ENCODE peak calls at places on chromosomes 11 and 22, in six cellular contexts. One of them, this sample, is unnamed.

GRCh38 chr22:41387341-41387740 is 5.6 kb downstream of the TEF start:
- DNase-seq in heart left ventricle: no peak
- DNase-seq in sigmoid colon: no peak
- DNase-seq in body of pancreas: no peak
- DNase-seq in endothelial cell of umbilical vein: no peak
- DNase-seq in H54: no peak
- DNase-seq in this sample: no peak

GRCh38 chr11:24324211-24324610 is 172.6 kb upstream of the LUZP2 start:
- DNase-seq in endothelial cell of umbilical vein: peak
- DNase-seq in heart left ventricle: no peak
- DNase-seq in body of pancreas: no peak
- DNase-seq in H54: no peak
- DNase-seq in sigmoid colon: no peak
- DNase-seq in this sample: no peak

GRCh38 chr11:35040221-35040942 is 98.6 kb upstream of the CD44 start:
- DNase-seq in body of pancreas: peak
- DNase-seq in H54: peak
- DNase-seq in endothelial cell of umbilical vein: no peak
- DNase-seq in heart left ventricle: no peak
- DNase-seq in sigmoid colon: no peak
- DNase-seq in this sample: peak

GRCh38 chr11:132496341-132496740 is 1036.0 kb downstream of the OPCML start:
- DNase-seq in H54: no peak
- DNase-seq in sigmoid colon: no peak
- DNase-seq in endothelial cell of umbilical vein: no peak
- DNase-seq in heart left ventricle: no peak
- DNase-seq in body of pancreas: no peak
- DNase-seq in this sample: no peak

GRCh38 chr11:2824851-2825250 is 60.7 kb downstream of the CDKN1C start:
- DNase-seq in endothelial cell of umbilical vein: no peak
- DNase-seq in body of pancreas: no peak
- DNase-seq in sigmoid colon: peak
- DNase-seq in H54: no peak
- DNase-seq in heart left ventricle: peak
- DNase-seq in this sample: no peak

GRCh38 chr11:48091426-48092102 is 111.2 kb downstream of the PTPRJ start:
- DNase-seq in endothelial cell of umbilical vein: no peak
- DNase-seq in sigmoid colon: no peak
- DNase-seq in H54: no peak
- DNase-seq in heart left ventricle: no peak
- DNase-seq in body of pancreas: no peak
- DNase-seq in this sample: no peak

GRCh38 chr11:117199061-117199915 is at the start of gene TAGLN:
- DNase-seq in heart left ventricle: peak
- DNase-seq in sigmoid colon: peak
- DNase-seq in body of pancreas: peak
- DNase-seq in endothelial cell of umbilical vein: peak
- DNase-seq in H54: no peak
- DNase-seq in this sample: no peak

GRCh38 chr22:41831828-41832552 is 915 bp upstream of the SREBF2 start:
- DNase-seq in body of pancreas: no peak
- DNase-seq in H54: no peak
- DNase-seq in sigmoid colon: no peak
- DNase-seq in endothelial cell of umbilical vein: no peak
- DNase-seq in heart left ventricle: no peak
- DNase-seq in this sample: peak

GRCh38 chr11:88478136-88478785 is 140.7 kb upstream of the CTSC start:
- DNase-seq in H54: no peak
- DNase-seq in body of pancreas: no peak
- DNase-seq in sigmoid colon: no peak
- DNase-seq in endothelial cell of umbilical vein: no peak
- DNase-seq in heart left ventricle: no peak
- DNase-seq in this sample: no peak

GRCh38 chr11:134731562-134731961 is 319.5 kb upstream of the B3GAT1 start:
- DNase-seq in sigmoid colon: no peak
- DNase-seq in heart left ventricle: no peak
- DNase-seq in body of pancreas: no peak
- DNase-seq in endothelial cell of umbilical vein: no peak
- DNase-seq in H54: no peak
- DNase-seq in this sample: no peak

GRCh38 chr11:31509017-31509411 is 408 bp downstream of the IMMP1L start:
- DNase-seq in sigmoid colon: no peak
- DNase-seq in heart left ventricle: no peak
- DNase-seq in body of pancreas: no peak
- DNase-seq in H54: no peak
- DNase-seq in endothelial cell of umbilical vein: no peak
- DNase-seq in this sample: no peak

GRCh38 chr22:41028841-41029240 is 63.6 kb upstream of the EP300 start:
- DNase-seq in H54: peak
- DNase-seq in body of pancreas: no peak
- DNase-seq in heart left ventricle: no peak
- DNase-seq in endothelial cell of umbilical vein: no peak
- DNase-seq in sigmoid colon: no peak
- DNase-seq in this sample: peak

GRCh38 chr11:45964911-45965389 is 42.5 kb downstream of the LARGE2 start:
- DNase-seq in heart left ventricle: peak
- DNase-seq in endothelial cell of umbilical vein: peak
- DNase-seq in H54: peak
- DNase-seq in body of pancreas: peak
- DNase-seq in sigmoid colon: peak
- DNase-seq in this sample: peak

GRCh38 chr11:7457211-7457610 is 28.1 kb upstream of the OLFML1 start:
- DNase-seq in sigmoid colon: no peak
- DNase-seq in H54: no peak
- DNase-seq in endothelial cell of umbilical vein: no peak
- DNase-seq in body of pancreas: no peak
- DNase-seq in heart left ventricle: no peak
- DNase-seq in this sample: no peak

GRCh38 chr22:45092644-45093043 is 71.1 kb upstream of the NUP50 start:
- DNase-seq in sigmoid colon: no peak
- DNase-seq in heart left ventricle: no peak
- DNase-seq in endothelial cell of umbilical vein: no peak
- DNase-seq in body of pancreas: no peak
- DNase-seq in H54: no peak
- DNase-seq in this sample: no peak

GRCh38 chr22:45094081-45094720 is 69.5 kb upstream of the NUP50 start:
- DNase-seq in sigmoid colon: no peak
- DNase-seq in H54: no peak
- DNase-seq in endothelial cell of umbilical vein: no peak
- DNase-seq in heart left ventricle: no peak
- DNase-seq in body of pancreas: no peak
- DNase-seq in this sample: no peak

GRCh38 chr22:45097061-45097460 is 66.7 kb upstream of the NUP50 start:
- DNase-seq in heart left ventricle: no peak
- DNase-seq in sigmoid colon: no peak
- DNase-seq in endothelial cell of umbilical vein: no peak
- DNase-seq in body of pancreas: no peak
- DNase-seq in H54: no peak
- DNase-seq in this sample: no peak

GRCh38 chr22:45096256-45096907 is 67.3 kb upstream of the NUP50 start:
- DNase-seq in sigmoid colon: no peak
- DNase-seq in body of pancreas: peak
- DNase-seq in endothelial cell of umbilical vein: peak
- DNase-seq in H54: peak
- DNase-seq in heart left ventricle: no peak
- DNase-seq in this sample: peak

DNA sequence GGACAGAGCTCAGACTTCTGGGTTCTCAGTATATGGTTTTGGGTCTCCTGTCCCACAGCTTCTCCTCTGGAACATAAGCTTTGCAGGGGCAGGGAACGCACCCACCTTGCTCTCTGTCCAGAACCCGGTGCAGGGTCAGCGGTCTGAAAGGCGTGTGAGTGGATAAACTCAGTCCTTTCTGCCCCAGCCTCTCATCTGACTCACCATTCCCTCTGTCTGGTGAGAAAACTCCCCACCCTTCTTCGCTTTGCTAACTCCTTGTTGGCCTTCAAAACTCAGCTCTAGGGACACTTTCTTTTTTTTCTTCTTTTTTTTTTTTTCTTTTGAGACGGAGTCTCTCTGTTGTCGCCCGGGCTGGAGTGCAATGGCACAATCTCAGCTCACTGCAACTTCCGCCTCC is 68.9 kb upstream of the NUP50 start:
- DNase-seq in heart left ventricle: no peak
- DNase-seq in H54: no peak
- DNase-seq in body of pancreas: no peak
- DNase-seq in endothelial cell of umbilical vein: no peak
- DNase-seq in sigmoid colon: no peak
- DNase-seq in this sample: no peak
- TF ChIP-seq POLR2A in heart left ventricle: no peak
- TF ChIP-seq POLR2A in H54: no peak
- TF ChIP-seq POLR2A in body of pancreas: no peak
- TF ChIP-seq POLR2A in endothelial cell of umbilical vein: no peak
- TF ChIP-seq POLR2A in sigmoid colon: no peak
- TF ChIP-seq POLR2A in this sample: no peak

GRCh38 chr22:37804502-37804885 is 3.2 kb upstream of the GCAT start:
- DNase-seq in endothelial cell of umbilical vein: no peak
- DNase-seq in sigmoid colon: no peak
- DNase-seq in body of pancreas: no peak
- DNase-seq in heart left ventricle: no peak
- DNase-seq in H54: no peak
- DNase-seq in this sample: no peak

GRCh38 chr22:37805878-37806277 is 1.9 kb upstream of the GCAT start:
- DNase-seq in endothelial cell of umbilical vein: no peak
- DNase-seq in sigmoid colon: no peak
- DNase-seq in heart left ventricle: no peak
- DNase-seq in H54: no peak
- DNase-seq in body of pancreas: no peak
- DNase-seq in this sample: no peak

GRCh38 chr22:37803636-37804371 is 3.9 kb upstream of the GCAT start:
- DNase-seq in body of pancreas: no peak
- DNase-seq in H54: no peak
- DNase-seq in endothelial cell of umbilical vein: no peak
- DNase-seq in sigmoid colon: no peak
- DNase-seq in heart left ventricle: no peak
- DNase-seq in this sample: no peak

GRCh38 chr22:37806409-37807338 is 1.1 kb upstream of the GCAT start:
- DNase-seq in heart left ventricle: no peak
- DNase-seq in endothelial cell of umbilical vein: peak
- DNase-seq in H54: no peak
- DNase-seq in body of pancreas: peak
- DNase-seq in sigmoid colon: peak
- DNase-seq in this sample: peak

GRCh38 chr22:37804886-37805857 is 2.6 kb upstream of the GCAT start:
- DNase-seq in body of pancreas: peak
- DNase-seq in H54: no peak
- DNase-seq in heart left ventricle: peak
- DNase-seq in sigmoid colon: peak
- DNase-seq in endothelial cell of umbilical vein: peak
- DNase-seq in this sample: peak
- TF ChIP-seq POLR2A in body of pancreas: peak
- TF ChIP-seq POLR2A in H54: no peak
- TF ChIP-seq POLR2A in heart left ventricle: peak
- TF ChIP-seq POLR2A in sigmoid colon: peak
- TF ChIP-seq POLR2A in endothelial cell of umbilical vein: peak
- TF ChIP-seq POLR2A in this sample: no peak

GRCh38 chr11:112024178-112024777 is 930 bp upstream of the DLAT start:
- DNase-seq in heart left ventricle: no peak
- DNase-seq in sigmoid colon: no peak
- DNase-seq in body of pancreas: no peak
- DNase-seq in endothelial cell of umbilical vein: no peak
- DNase-seq in H54: no peak
- DNase-seq in this sample: peak

GRCh38 chr11:112029460-112029859 is 4.3 kb downstream of the DLAT start:
- DNase-seq in sigmoid colon: no peak
- DNase-seq in H54: no peak
- DNase-seq in endothelial cell of umbilical vein: no peak
- DNase-seq in heart left ventricle: no peak
- DNase-seq in body of pancreas: no peak
- DNase-seq in this sample: no peak

GRCh38 chr11:112025682-112026081 is 474 bp downstream of the DLAT start:
- DNase-seq in H54: no peak
- DNase-seq in sigmoid colon: no peak
- DNase-seq in endothelial cell of umbilical vein: peak
- DNase-seq in heart left ventricle: no peak
- DNase-seq in body of pancreas: no peak
- DNase-seq in this sample: peak

GRCh38 chr11:112023104-112023503 is 2.1 kb upstream of the DLAT start:
- DNase-seq in endothelial cell of umbilical vein: no peak
- DNase-seq in H54: no peak
- DNase-seq in body of pancreas: no peak
- DNase-seq in sigmoid colon: no peak
- DNase-seq in heart left ventricle: no peak
- DNase-seq in this sample: peak

DNA sequence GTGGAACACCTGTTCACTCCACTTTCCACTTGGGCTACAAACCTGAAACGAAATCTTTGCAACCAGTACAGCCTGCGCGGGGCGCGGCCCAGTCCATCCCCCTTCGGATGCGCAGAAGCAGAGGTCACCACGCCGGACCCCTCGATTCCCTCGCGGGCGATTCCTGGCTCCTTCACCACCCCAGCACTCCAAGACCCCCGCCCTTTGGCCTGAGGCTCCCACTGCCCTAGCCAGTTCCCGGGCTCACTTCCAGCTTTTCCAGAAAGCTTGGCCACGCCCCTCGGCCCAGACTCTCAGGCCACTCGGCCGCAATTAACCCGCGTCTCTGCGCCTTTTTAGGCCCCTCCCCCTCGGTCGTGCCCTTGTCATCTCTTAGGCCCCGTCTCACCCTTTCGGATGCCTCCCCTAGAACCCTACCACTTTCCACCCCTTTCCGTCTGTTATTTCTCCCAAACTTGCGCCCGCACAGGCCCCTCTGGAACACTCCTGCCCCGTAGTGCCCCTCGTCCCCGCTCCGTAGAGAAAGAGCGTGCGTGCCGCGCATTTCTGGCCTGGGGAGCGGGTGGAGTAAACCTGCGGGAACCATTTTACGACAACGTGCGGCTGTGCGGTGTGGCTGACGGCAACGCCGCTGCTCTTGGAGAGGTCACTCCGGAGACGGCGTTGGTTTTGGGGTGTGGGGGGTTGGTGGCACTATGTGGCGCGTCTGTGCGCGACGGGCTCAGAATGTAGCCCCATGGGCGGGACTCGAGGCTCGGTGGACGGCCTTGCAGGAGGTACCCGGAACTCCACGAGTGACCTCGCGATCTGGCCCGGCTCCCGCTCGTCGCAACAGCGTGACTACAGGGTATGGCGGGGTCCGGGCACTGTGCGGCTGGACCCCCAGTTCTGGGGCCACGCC is at the start of gene DLAT:
- DNase-seq in H54: peak
- DNase-seq in body of pancreas: peak
- DNase-seq in heart left ventricle: peak
- DNase-seq in sigmoid colon: peak
- DNase-seq in endothelial cell of umbilical vein: peak
- DNase-seq in this sample: peak
- TF ChIP-seq POLR2A in H54: peak
- TF ChIP-seq POLR2A in body of pancreas: peak
- TF ChIP-seq POLR2A in heart left ventricle: peak
- TF ChIP-seq POLR2A in sigmoid colon: peak
- TF ChIP-seq POLR2A in endothelial cell of umbilical vein: peak
- TF ChIP-seq POLR2A in this sample: peak

DNA sequence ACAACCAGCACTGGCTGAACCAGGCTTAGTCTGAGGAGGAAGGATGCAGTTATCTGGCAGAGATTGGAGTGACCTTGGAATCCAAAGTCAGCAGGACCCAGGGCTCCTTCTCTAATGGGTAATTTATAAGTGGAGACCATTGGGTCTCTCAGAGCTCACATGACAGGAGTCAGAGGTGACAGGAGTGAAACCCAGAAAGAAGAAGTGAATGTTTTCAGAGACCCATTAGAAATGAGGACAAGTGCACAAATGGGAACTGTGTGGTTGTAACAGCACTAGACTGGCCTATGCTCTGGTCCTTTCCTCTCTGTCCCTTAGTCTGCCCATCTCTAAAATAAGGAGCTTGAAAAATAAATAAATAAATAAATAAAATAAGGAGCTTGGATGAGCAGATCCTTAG is 107.4 kb downstream of the SERGEF start:
- DNase-seq in body of pancreas: no peak
- DNase-seq in endothelial cell of umbilical vein: no peak
- DNase-seq in sigmoid colon: no peak
- DNase-seq in H54: no peak
- DNase-seq in heart left ventricle: no peak
- DNase-seq in this sample: no peak
- TF ChIP-seq POLR2A in body of pancreas: no peak
- TF ChIP-seq POLR2A in endothelial cell of umbilical vein: no peak
- TF ChIP-seq POLR2A in sigmoid colon: no peak
- TF ChIP-seq POLR2A in H54: no peak
- TF ChIP-seq POLR2A in heart left ventricle: no peak
- TF ChIP-seq POLR2A in this sample: no peak